ENCODE peak calls at places on chromosomes 2 and 18, in four cellular contexts. M, I, U and W are unnamed samples. For H3K27me3 and H3K4me1, the result is how much of the 10 kb centered on the place peaks cover.

GRCh38 chr2:174336403-174337336 is 1.9 kb downstream of the SP9 start:
- DNase-seq in M (peak), I (peak), U (peak), W (peak)

GRCh38 chr2:170361359-170361936 is 183.5 kb downstream of the MYO3B start:
- DNase-seq in M (no peak), I (peak), U (peak), W (peak)

GRCh38 chr2:153431114-153431513 is 47.4 kb downstream of the RPRM start:
- DNase-seq in M (no peak), I (no peak), U (no peak), W (no peak)

GRCh38 chr2:226304308-226304707 is 495.3 kb downstream of the IRS1 start:
- DNase-seq in M (no peak), I (no peak), U (no peak), W (no peak)

GRCh38 chr2:205903549-205904129 is 182.3 kb downstream of the INO80D start:
- DNase-seq in M (no peak), I (peak), U (peak), W (peak)

GRCh38 chr2:230422149-230422548 is 6.1 kb downstream of the SP100 start:
- DNase-seq in M (no peak), I (no peak), U (no peak), W (no peak)

GRCh38 chr18:22773944-22774343 is 159.2 kb upstream of the RBBP8 start:
- DNase-seq in M (no peak), I (no peak), U (no peak), W (no peak)

GRCh38 chr2:143907801-143908200 is 612.1 kb downstream of the ZEB2 start:
- DNase-seq in M (no peak), I (no peak), U (no peak), W (no peak)

GRCh38 chr2:27003857-27004256 is 28.9 kb upstream of the TMEM214 start:
- DNase-seq in M (no peak), I (no peak), U (no peak), W (no peak)

GRCh38 chr2:9480157-9480556 is 5.8 kb downstream of the IAH1 start:
- DNase-seq in M (no peak), I (no peak), U (no peak), W (no peak)

GRCh38 chr2:179235463-179236108 is 29.0 kb downstream of the SESTD1 start:
- DNase-seq in M (no peak), I (no peak), U (no peak), W (peak)

GRCh38 chr18:74951165-74951760 is 257.7 kb downstream of the PTGR3 start:
- DNase-seq in M (no peak), I (no peak), U (no peak), W (no peak)

GRCh38 chr2:234137400-234138014 is 87.0 kb downstream of the SPP2 start:
- DNase-seq in M (no peak), I (no peak), U (no peak), W (peak)

GRCh38 chr18:35616664-35617423 is 35.3 kb downstream of the GALNT1 start:
- DNase-seq in M (no peak), I (peak), U (no peak), W (peak)

GRCh38 chr18:48820483-48821250 is 130.1 kb downstream of the SMAD7 start:
- DNase-seq in M (no peak), I (no peak), U (no peak), W (no peak)

GRCh38 chr2:9599430-9599829 is 31.4 kb downstream of the YWHAQ start:
- DNase-seq in M (no peak), I (no peak), U (no peak), W (no peak)

GRCh38 chr2:238771639-238772038 is 76.2 kb upstream of the TWIST2 start:
- DNase-seq in M (no peak), I (no peak), U (no peak), W (no peak)

GRCh38 chr2:238773472-238773871 is 74.4 kb upstream of the TWIST2 start:
- DNase-seq in M (no peak), I (no peak), U (no peak), W (no peak)

GRCh38 chr2:238771193-238771592 is 76.7 kb upstream of the TWIST2 start:
- DNase-seq in M (no peak), I (peak), U (no peak), W (peak)

GRCh38 chr2:238774980-238775509 is 72.8 kb upstream of the TWIST2 start:
- DNase-seq in M (no peak), I (no peak), U (no peak), W (no peak)

GRCh38 chr2:238772635-238773297 is 75.1 kb upstream of the TWIST2 start:
- DNase-seq in M (no peak), I (no peak), U (no peak), W (no peak)
- H3K27me3 ChIP-seq in M (under half), I (under half), U (under half), W (under half)

GRCh38 chr2:239233576-239233975 is 167.2 kb downstream of the HDAC4 start:
- DNase-seq in M (no peak), I (no peak), U (no peak), W (no peak)
- H3K4me1 ChIP-seq in M (half or more), I (under half), U (under half), W (under half)

GRCh38 chr2:161426416-161426787 is 10.3 kb downstream of the TBR1 start:
- DNase-seq in M (no peak), I (no peak), U (no peak), W (no peak)
- H3K27me3 ChIP-seq in M (under half), I (under half), U (half or more), W (under half)

DNA sequence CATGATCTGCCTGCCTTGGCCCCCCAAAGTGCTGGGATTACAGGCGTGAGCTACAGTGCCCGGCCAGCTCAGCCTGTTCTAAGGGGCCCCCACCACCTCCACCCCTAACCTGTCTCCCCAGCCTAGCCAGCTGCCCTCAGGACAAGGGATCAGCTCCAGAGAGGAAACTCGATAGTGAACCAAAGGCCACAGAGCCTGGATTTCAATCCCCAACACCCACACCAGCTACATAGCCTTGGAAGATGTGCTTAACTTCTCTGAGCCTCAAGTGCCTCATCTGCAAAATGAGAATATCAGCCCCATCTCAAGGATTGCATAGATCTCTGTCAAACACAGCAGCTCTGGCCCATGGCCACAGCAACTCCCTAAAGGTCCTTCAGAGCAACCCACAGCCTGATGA is 32.0 kb downstream of the BIN1 start:
- DNase-seq in M (peak), I (no peak), U (no peak), W (no peak)
- H3K4me1 ChIP-seq in M (half or more), I (under half), U (under half), W (under half)

GRCh38 chr2:63060079-63060482 is 9.5 kb downstream of the OTX1 start:
- DNase-seq in M (no peak), I (no peak), U (no peak), W (no peak)

GRCh38 chr2:63066265-63066664 is 15.6 kb downstream of the OTX1 start:
- DNase-seq in M (no peak), I (no peak), U (no peak), W (no peak)

GRCh38 chr2:63066838-63067237 is 16.2 kb downstream of the OTX1 start:
- DNase-seq in M (no peak), I (no peak), U (no peak), W (no peak)

GRCh38 chr2:63064661-63065060 is 14.0 kb downstream of the OTX1 start:
- DNase-seq in M (no peak), I (no peak), U (no peak), W (no peak)

GRCh38 chr2:63064197-63064596 is 13.6 kb downstream of the OTX1 start:
- DNase-seq in M (no peak), I (no peak), U (no peak), W (no peak)
- H3K27me3 ChIP-seq in M (under half), I (under half), U (half or more), W (half or more)

DNA sequence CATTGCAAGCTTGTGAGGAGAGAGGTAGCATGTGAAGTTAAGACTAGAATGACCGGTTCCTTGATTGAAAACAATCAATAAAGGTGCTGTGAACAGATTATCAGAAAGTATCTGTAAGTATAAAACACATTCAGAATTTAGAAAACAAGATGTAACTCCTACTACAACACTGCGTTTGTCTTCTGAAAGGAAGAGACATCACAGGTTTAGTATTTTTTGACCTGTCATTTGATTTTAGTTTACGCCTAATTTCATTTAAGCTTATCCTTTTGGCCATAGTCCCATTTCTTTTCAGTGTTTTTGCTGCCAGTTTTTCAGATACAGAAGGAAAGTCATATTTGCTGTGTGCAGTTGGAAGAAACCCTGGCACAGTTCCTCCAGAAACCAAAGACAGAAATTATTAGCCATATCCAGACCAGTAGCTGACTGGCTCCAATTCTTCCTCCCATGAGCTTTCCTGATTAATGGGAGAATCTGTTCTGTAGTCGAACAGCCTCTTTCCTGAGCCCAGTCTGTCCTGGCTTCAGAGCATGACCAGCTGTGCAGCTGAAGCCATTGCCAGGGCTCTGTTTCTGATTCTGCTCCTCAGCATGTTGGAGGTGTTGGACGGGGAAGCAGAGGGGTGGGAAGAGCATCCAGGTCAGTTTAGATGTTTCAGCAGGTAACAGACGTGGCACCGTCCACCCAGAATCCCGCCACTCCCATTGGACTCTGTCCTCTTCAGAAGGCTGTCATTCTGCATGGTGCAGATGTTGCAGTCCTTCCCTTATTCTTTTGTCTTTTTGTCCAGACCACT is 61.0 kb downstream of the CRIM1 start:
- DNase-seq in M (no peak), I (no peak), U (no peak), W (no peak)
- H3K4me1 ChIP-seq in M (half or more), I (under half), U (under half), W (under half)